ENCODE peak calls at places on chromosomes 16 and 17, in six cellular contexts. C is mucosa of descending colon, L is brain microvascular endothelial cell, D is transverse colon, R is heart right ventricle, I is iPS DF 6.9. M is an unnamed sample.

GRCh38 chr17:29241015-29241963 is 5.4 kb upstream of the CRYBA1 start:
- DNase-seq in R (no peak), I (peak; percentile 27), C (no peak), L (peak; percentile 90), D (no peak), M (no peak)

GRCh38 chr17:6638046-6638908 is 2.2 kb downstream of the KIAA0753 start:
- DNase-seq in R (no peak), C (no peak), L (no peak), D (no peak), I (no peak), M (peak; percentile 63)

GRCh38 chr17:81000631-81001357 is 9.2 kb downstream of the CHMP6 start:
- DNase-seq in L (no peak), D (peak; percentile 82), I (no peak), R (no peak), C (peak; percentile 85), M (no peak)

GRCh38 chr16:80164881-80165280 is 375.9 kb upstream of the DYNLRB2 start:
- DNase-seq in R (no peak), I (no peak), L (no peak), D (no peak), C (no peak), M (no peak)

GRCh38 chr16:11603331-11603750 is 16.6 kb upstream of the LITAF start:
- DNase-seq in I (no peak), R (peak; percentile 62), D (no peak), L (no peak), C (peak; percentile 28), M (no peak)

GRCh38 chr17:46154151-46154816 is 38.9 kb downstream of the KANSL1 start:
- DNase-seq in I (no peak), D (no peak), C (no peak), R (no peak), L (no peak), M (no peak)

GRCh38 chr17:78174332-78174869 is 6.0 kb downstream of the SYNGR2 start:
- DNase-seq in D (peak; percentile 91), C (peak; percentile 94), L (no peak), I (no peak), R (peak; percentile 83), M (peak; percentile 93)

GRCh38 chr16:75026892-75027391 is 28.1 kb downstream of the ZNRF1 start:
- DNase-seq in C (no peak), D (no peak), I (no peak), R (no peak), L (peak; percentile 33), M (no peak)

GRCh38 chr16:81140930-81141780 is 45.0 kb upstream of the GCSH start:
- DNase-seq in L (no peak), C (no peak), R (no peak), I (peak; percentile 41), D (no peak), M (no peak)

GRCh38 chr16:14600164-14600563 is 29.9 kb downstream of the PARN start:
- DNase-seq in L (peak; percentile 39), C (no peak), I (no peak), D (no peak), R (no peak), M (no peak)

GRCh38 chr16:64900517-64900916 is 221.3 kb downstream of the CDH11 start:
- DNase-seq in L (no peak), C (no peak), D (no peak), I (no peak), R (no peak), M (no peak)

GRCh38 chr17:82330322-82331239 is 3.0 kb downstream of the SECTM1 start:
- DNase-seq in R (peak; percentile 42), L (no peak), I (no peak), D (peak; percentile 68), C (peak; percentile 76), M (peak; percentile 78)

GRCh38 chr17:69763503-69763902 is 311.5 kb upstream of the KCNJ16 start:
- DNase-seq in D (no peak), I (no peak), L (no peak), C (no peak), R (no peak), M (no peak)

GRCh38 chr17:73581379-73581778 is 62.9 kb downstream of the SDK2 start:
- DNase-seq in R (no peak), L (no peak), I (no peak), C (no peak), D (no peak), M (no peak)

GRCh38 chr16:17403859-17404545 is 66.8 kb downstream of the XYLT1 start:
- DNase-seq in L (no peak), R (no peak), D (no peak), C (no peak), I (no peak), M (no peak)

GRCh38 chr17:33968350-33969044 is 286.6 kb upstream of the CCL2 start:
- DNase-seq in D (no peak), I (no peak), L (no peak), R (no peak), C (no peak), M (no peak)

GRCh38 chr17:71023631-71024030 is 854.3 kb downstream of the KCNJ2 start:
- DNase-seq in L (peak; percentile 3), D (no peak), R (no peak), C (no peak), I (no peak), M (no peak)

GRCh38 chr16:87288753-87289362 is 28.3 kb downstream of the C16orf95 start:
- DNase-seq in I (no peak), R (no peak), L (no peak), D (no peak), C (no peak), M (no peak)

GRCh38 chr16:27228621-27229501 is 25.5 kb downstream of the KDM8 start:
- DNase-seq in I (no peak), C (peak; percentile 58), R (peak; percentile 61), L (no peak), D (no peak), M (no peak)

GRCh38 chr17:63516910-63517824 is 6.0 kb upstream of the KCNH6 start:
- DNase-seq in D (no peak), R (no peak), C (no peak), L (peak; percentile 43), I (no peak), M (no peak)

GRCh38 chr16:67302882-67303434 is 23.6 kb downstream of the KCTD19 start:
- DNase-seq in I (no peak), D (no peak), L (no peak), C (no peak), R (no peak), M (no peak)

GRCh38 chr17:62968445-62968923 is 2.4 kb downstream of the TANC2 start:
- DNase-seq in C (no peak), L (peak; percentile 87), D (peak; percentile 44), I (peak; percentile 48), R (no peak), M (no peak)

GRCh38 chr16:88810166-88810867 is 1.4 kb downstream of the APRT start:
- DNase-seq in L (no peak), C (peak; percentile 43), D (no peak), R (no peak), I (no peak), M (no peak)

GRCh38 chr16:85491798-85492616 is 121.1 kb upstream of the GSE1 start:
- DNase-seq in C (peak; percentile 64), I (no peak), R (peak; percentile 78), D (peak; percentile 52), L (no peak), M (peak; percentile 92)

GRCh38 chr17:6936370-6937028 is 59.4 kb upstream of the ALOX12 start:
- DNase-seq in D (peak; percentile 50), R (no peak), I (no peak), L (no peak), C (peak; percentile 32), M (no peak)

GRCh38 chr17:60079401-60079861 is 710 bp upstream of the HEATR6 start:
- DNase-seq in R (no peak), L (no peak), D (no peak), C (no peak), I (no peak), M (no peak)

GRCh38 chr16:50838885-50839284 is 97.0 kb downstream of the CYLD start:
- DNase-seq in C (no peak), R (no peak), I (no peak), L (no peak), D (no peak), M (no peak)

GRCh38 chr16:23484501-23485256 is 25.6 kb downstream of the GGA2 start:
- DNase-seq in L (no peak), C (no peak), R (no peak), D (no peak), I (no peak), M (no peak)
- H3K36me3 ChIP-seq in L (peaks cover 79% of the 10 kb centered on the region), C (peaks cover 4% of the 10 kb centered on the region), R (peaks cover 76% of the 10 kb centered on the region), D (peaks cover 74% of the 10 kb centered on the region), I (peaks cover 56% of the 10 kb centered on the region), M (peaks cover 67% of the 10 kb centered on the region)

GRCh38 chr16:23908790-23909189 is 73.0 kb downstream of the PRKCB start:
- DNase-seq in D (no peak), L (no peak), C (no peak), I (no peak), R (no peak), M (no peak)
- H3K36me3 ChIP-seq in D (no peaks in the 10 kb centered on the region), L (no peaks in the 10 kb centered on the region), C (no peaks in the 10 kb centered on the region), I (no peaks in the 10 kb centered on the region), R (no peaks in the 10 kb centered on the region), M (no peaks in the 10 kb centered on the region)

GRCh38 chr17:68431661-68432071 is 25.6 kb downstream of the WIPI1 start:
- DNase-seq in I (no peak), C (no peak), R (no peak), L (peak; percentile 35), D (no peak), M (no peak)

GRCh38 chr17:68431045-68431608 is 26.2 kb downstream of the WIPI1 start:
- DNase-seq in D (no peak), R (no peak), I (no peak), C (no peak), L (no peak), M (no peak)

GRCh38 chr17:68427575-68427974 is 29.7 kb downstream of the WIPI1 start:
- DNase-seq in D (no peak), C (no peak), R (no peak), I (no peak), L (no peak), M (no peak)

GRCh38 chr17:68428498-68429172 is 28.7 kb downstream of the WIPI1 start:
- DNase-seq in D (no peak), C (no peak), R (no peak), I (no peak), L (no peak), M (no peak)

DNA sequence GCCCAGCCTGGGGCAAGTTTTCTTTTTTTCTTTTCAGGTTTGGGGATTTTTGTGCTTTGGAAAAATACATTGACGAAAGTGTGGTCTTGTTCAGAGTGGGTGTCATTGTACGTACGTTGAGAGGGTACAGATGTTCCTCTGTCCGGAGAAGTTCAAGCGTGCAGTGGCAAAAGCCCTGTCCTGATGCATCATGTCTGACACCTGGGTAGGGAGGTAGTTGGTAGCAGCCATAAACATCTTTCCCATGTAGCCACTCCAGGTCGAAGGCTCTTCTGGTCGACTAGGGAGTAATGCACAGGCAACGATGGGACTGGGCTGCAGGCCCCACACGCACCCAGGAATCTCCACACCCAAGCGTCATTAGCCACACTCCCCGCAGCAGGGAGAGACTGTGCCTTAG is 27.4 kb downstream of the WIPI1 start:
- DNase-seq in I (no peak), D (no peak), R (no peak), L (no peak), C (no peak), M (no peak)
- H3K36me3 ChIP-seq in I (peaks cover 3% of the 10 kb centered on the region), D (peaks cover 79% of the 10 kb centered on the region), R (peaks cover 87% of the 10 kb centered on the region), L (peaks cover 82% of the 10 kb centered on the region), C (peaks cover 5% of the 10 kb centered on the region), M (peaks cover 100% of the 10 kb centered on the region)

GRCh38 chr16:30490210-30490609 is 17.7 kb downstream of the ITGAL start:
- DNase-seq in L (no peak), C (no peak), R (no peak), D (no peak), I (no peak), M (no peak)
- H3K36me3 ChIP-seq in L (no peaks in the 10 kb centered on the region), C (no peaks in the 10 kb centered on the region), R (no peaks in the 10 kb centered on the region), D (no peaks in the 10 kb centered on the region), I (no peaks in the 10 kb centered on the region), M (peaks cover 11% of the 10 kb centered on the region)

M was measured in upper lobe of left lung.